ENCODE peak calls at places on chromosomes 16 and 17, in five cellular contexts. One of them, this sample, is unnamed.

GRCh38 chr17:71922439-71922838 is 198.4 kb upstream of the SOX9 start:
- DNase-seq in SW 1271: no peak
- DNase-seq in C1 segment of cervical spinal cord: no peak
- DNase-seq in AG09309: peak
- DNase-seq in T-helper 17 cell: no peak
- DNase-seq in this sample: no peak

GRCh38 chr16:1929105-1929504 is 10.9 kb upstream of the HS3ST6 start:
- DNase-seq in AG09309: no peak
- DNase-seq in T-helper 17 cell: no peak
- DNase-seq in C1 segment of cervical spinal cord: no peak
- DNase-seq in SW 1271: no peak
- DNase-seq in this sample: peak

GRCh38 chr17:82876602-82877391 is 37.0 kb upstream of the ZNF750 start:
- DNase-seq in SW 1271: no peak
- DNase-seq in T-helper 17 cell: no peak
- DNase-seq in AG09309: peak
- DNase-seq in C1 segment of cervical spinal cord: peak
- DNase-seq in this sample: peak

GRCh38 chr16:21277927-21278706 is at the start of gene CRYM:
- DNase-seq in C1 segment of cervical spinal cord: no peak
- DNase-seq in SW 1271: no peak
- DNase-seq in T-helper 17 cell: peak
- DNase-seq in AG09309: no peak
- DNase-seq in this sample: peak

GRCh38 chr17:34081269-34081668 is 173.8 kb upstream of the CCL2 start:
- DNase-seq in SW 1271: no peak
- DNase-seq in AG09309: no peak
- DNase-seq in T-helper 17 cell: no peak
- DNase-seq in C1 segment of cervical spinal cord: no peak
- DNase-seq in this sample: no peak

GRCh38 chr17:78125138-78125913 is 3.2 kb downstream of the TMC6 start:
- DNase-seq in T-helper 17 cell: no peak
- DNase-seq in SW 1271: no peak
- DNase-seq in AG09309: no peak
- DNase-seq in C1 segment of cervical spinal cord: no peak
- DNase-seq in this sample: no peak

GRCh38 chr16:89691986-89692569 is 5.6 kb downstream of the CDK10 start:
- DNase-seq in C1 segment of cervical spinal cord: no peak
- DNase-seq in T-helper 17 cell: no peak
- DNase-seq in SW 1271: no peak
- DNase-seq in AG09309: no peak
- DNase-seq in this sample: no peak

GRCh38 chr17:73546770-73547345 is 97.4 kb downstream of the SDK2 start:
- DNase-seq in T-helper 17 cell: no peak
- DNase-seq in AG09309: no peak
- DNase-seq in C1 segment of cervical spinal cord: no peak
- DNase-seq in SW 1271: no peak
- DNase-seq in this sample: no peak

GRCh38 chr16:15440852-15441251 is 6.5 kb downstream of the BMERB1 start:
- DNase-seq in C1 segment of cervical spinal cord: no peak
- DNase-seq in AG09309: no peak
- DNase-seq in SW 1271: no peak
- DNase-seq in T-helper 17 cell: no peak
- DNase-seq in this sample: no peak

GRCh38 chr17:4696432-4696796 is 7.5 kb downstream of the PELP1 start:
- DNase-seq in SW 1271: no peak
- DNase-seq in AG09309: no peak
- DNase-seq in C1 segment of cervical spinal cord: no peak
- DNase-seq in T-helper 17 cell: no peak
- DNase-seq in this sample: no peak

GRCh38 chr16:77043076-77043475 is 147.9 kb upstream of the MON1B start:
- DNase-seq in AG09309: no peak
- DNase-seq in T-helper 17 cell: no peak
- DNase-seq in SW 1271: no peak
- DNase-seq in C1 segment of cervical spinal cord: no peak
- DNase-seq in this sample: no peak

GRCh38 chr17:5901731-5902660 is 168.2 kb upstream of the WSCD1 start:
- DNase-seq in T-helper 17 cell: no peak
- DNase-seq in C1 segment of cervical spinal cord: no peak
- DNase-seq in SW 1271: no peak
- DNase-seq in AG09309: no peak
- DNase-seq in this sample: no peak

GRCh38 chr16:11967195-11967911 is 2.3 kb downstream of the TNFRSF17 start:
- DNase-seq in AG09309: no peak
- DNase-seq in SW 1271: no peak
- DNase-seq in T-helper 17 cell: no peak
- DNase-seq in C1 segment of cervical spinal cord: no peak
- DNase-seq in this sample: no peak

GRCh38 chr17:82917656-82918345 is 78.0 kb upstream of the ZNF750 start:
- DNase-seq in C1 segment of cervical spinal cord: no peak
- DNase-seq in AG09309: no peak
- DNase-seq in T-helper 17 cell: no peak
- DNase-seq in SW 1271: no peak
- DNase-seq in this sample: no peak

GRCh38 chr17:28204244-28204643 is 114.8 kb upstream of the TMEM97 start:
- DNase-seq in C1 segment of cervical spinal cord: no peak
- DNase-seq in T-helper 17 cell: no peak
- DNase-seq in AG09309: no peak
- DNase-seq in SW 1271: no peak
- DNase-seq in this sample: no peak

GRCh38 chr16:69589434-69590269 is 23.9 kb downstream of the NFAT5 start:
- DNase-seq in AG09309: no peak
- DNase-seq in SW 1271: no peak
- DNase-seq in C1 segment of cervical spinal cord: no peak
- DNase-seq in T-helper 17 cell: no peak
- DNase-seq in this sample: no peak

GRCh38 chr17:39018267-39019134 is 51.3 kb upstream of the FBXO47 start:
- DNase-seq in AG09309: no peak
- DNase-seq in T-helper 17 cell: no peak
- DNase-seq in SW 1271: no peak
- DNase-seq in C1 segment of cervical spinal cord: no peak
- DNase-seq in this sample: no peak

GRCh38 chr17:7922499-7923289 is 6.6 kb upstream of the RNF227 start:
- DNase-seq in SW 1271: no peak
- DNase-seq in C1 segment of cervical spinal cord: peak
- DNase-seq in T-helper 17 cell: peak
- DNase-seq in AG09309: no peak
- DNase-seq in this sample: peak

GRCh38 chr17:7356072-7356549 is 1.2 kb downstream of the TMEM95 start:
- DNase-seq in SW 1271: no peak
- DNase-seq in T-helper 17 cell: peak
- DNase-seq in C1 segment of cervical spinal cord: peak
- DNase-seq in AG09309: no peak
- DNase-seq in this sample: peak

This sample was measured in ovary.